ENCODE peak calls at places on chromosomes 6 and 20, in eight cellular contexts. P, T, N, F, S, I, O and K are unnamed samples.

GRCh38 chr6:153103256-153103655 is 27.8 kb downstream of the RGS17 start:
- DNase-seq in P (no peak), T (no peak), N (peak), F (no peak), S (no peak), I (no peak), O (no peak), K (no peak)

GRCh38 chr6:147226163-147226724 is 22.0 kb downstream of the STXBP5 start:
- DNase-seq in P (no peak), T (no peak), N (no peak), F (no peak), S (no peak), I (no peak), O (no peak), K (no peak)

GRCh38 chr20:22526512-22527012 is 57.8 kb downstream of the FOXA2 start:
- DNase-seq in P (no peak), T (no peak), N (no peak), F (no peak), S (no peak), I (no peak), O (no peak), K (no peak)

GRCh38 chr6:90610671-90611542 is 24.0 kb upstream of the MAP3K7 start:
- DNase-seq in P (no peak), T (no peak), N (no peak), F (peak), S (peak), I (peak), O (peak), K (no peak)

GRCh38 chr6:29811377-29811776 is 16.2 kb upstream of the HLA-G start:
- DNase-seq in P (no peak), T (no peak), N (no peak), F (no peak), S (no peak), I (no peak), O (no peak), K (no peak)

GRCh38 chr6:20487669-20488375 is 46.4 kb upstream of the CDKAL1 start:
- DNase-seq in P (no peak), T (no peak), N (no peak), F (no peak), S (no peak), I (no peak), O (no peak), K (no peak)

GRCh38 chr6:44339763-44340625 is 2.5 kb upstream of the SPATS1 start:
- DNase-seq in P (no peak), T (no peak), N (no peak), F (no peak), S (no peak), I (no peak), O (no peak), K (no peak)

GRCh38 chr6:45423901-45424627 is 46.3 kb upstream of the SUPT3H start:
- DNase-seq in P (no peak), T (no peak), N (no peak), F (peak), S (no peak), I (no peak), O (no peak), K (peak)

GRCh38 chr20:10385850-10386544 is 48.0 kb downstream of the MKKS start:
- DNase-seq in P (no peak), T (no peak), N (no peak), F (no peak), S (no peak), I (no peak), O (no peak), K (no peak)

GRCh38 chr6:73369157-73369556 is 540 bp downstream of the OOEP start:
- DNase-seq in P (no peak), T (no peak), N (no peak), F (no peak), S (no peak), I (no peak), O (no peak), K (no peak)

GRCh38 chr6:88072462-88072861 is 24.8 kb downstream of the SPACA1 start:
- DNase-seq in P (no peak), T (no peak), N (no peak), F (no peak), S (no peak), I (no peak), O (no peak), K (no peak)

GRCh38 chr6:33856655-33857054 is 52.9 kb upstream of the MLN start:
- DNase-seq in P (no peak), T (no peak), N (no peak), F (peak), S (no peak), I (no peak), O (no peak), K (no peak)

GRCh38 chr6:4610256-4610655 is 165.9 kb upstream of the CDYL start:
- DNase-seq in P (peak), T (no peak), N (no peak), F (no peak), S (no peak), I (no peak), O (no peak), K (no peak)

GRCh38 chr6:168007592-168008338 is 10.3 kb downstream of the KIF25 start:
- DNase-seq in P (peak), T (no peak), N (peak), F (no peak), S (no peak), I (no peak), O (no peak), K (no peak)